ENCODE peak calls at places on chromosomes 2 and 18, in four cellular contexts. N, U, A and I are unnamed samples.

GRCh38 chr2:226447896-226448295 is 351.7 kb downstream of the IRS1 start:
- DNase-seq in N (no peak), U (no peak), A (no peak), I (no peak)

GRCh38 chr2:240959941-240960308 is 38.5 kb upstream of the SNED1 start:
- DNase-seq in N (no peak), U (no peak), A (no peak), I (no peak)

GRCh38 chr2:119082821-119083400 is 75.6 kb downstream of the C1QL2 start:
- DNase-seq in N (no peak), U (no peak), A (no peak), I (no peak)

GRCh38 chr2:148876190-148876588 is 1.2 kb downstream of the KIF5C start:
- DNase-seq in N (no peak), U (no peak), A (no peak), I (no peak)

GRCh38 chr2:199462167-199462976 is 4.6 kb upstream of the SATB2 start:
- DNase-seq in N (no peak), U (no peak), A (no peak), I (no peak)

GRCh38 chr2:227674485-227674884 is 7.9 kb downstream of the SCYGR5 start:
- DNase-seq in N (no peak), U (no peak), A (no peak), I (no peak)

GRCh38 chr2:237327191-237327590 is 86.8 kb downstream of the COL6A3 start:
- DNase-seq in N (no peak), U (no peak), A (no peak), I (no peak)

GRCh38 chr18:44458777-44459176 is 221.9 kb upstream of the SETBP1 start:
- DNase-seq in N (no peak), U (no peak), A (no peak), I (no peak)

GRCh38 chr2:26975656-26976055 is 5.2 kb downstream of the MAPRE3 start:
- DNase-seq in N (no peak), U (no peak), A (no peak), I (no peak)

GRCh38 chr2:201883559-201883958 is 77.2 kb downstream of the CDK15 start:
- DNase-seq in N (no peak), U (no peak), A (peak; percentile 63), I (peak; percentile 13)

GRCh38 chr18:70423988-70424387 is 135.1 kb downstream of the SOCS6 start:
- DNase-seq in N (no peak), U (no peak), A (no peak), I (no peak)

GRCh38 chr2:164714471-164714870 is 93.2 kb upstream of the GRB14 start:
- DNase-seq in N (no peak), U (no peak), A (no peak), I (no peak)

GRCh38 chr2:221606369-221606768 is 34.3 kb upstream of the EPHA4 start:
- DNase-seq in N (no peak), U (no peak), A (no peak), I (no peak)

GRCh38 chr18:41145526-41145925 is 809.5 kb upstream of the PIK3C3 start:
- DNase-seq in N (no peak), U (no peak), A (no peak), I (no peak)

GRCh38 chr2:55961318-55961911 is 37.8 kb upstream of the EFEMP1 start:
- DNase-seq in N (no peak), U (no peak), A (no peak), I (no peak)

GRCh38 chr2:227324671-227325055 is 388 bp upstream of the MFF start:
- DNase-seq in N (no peak), U (no peak), A (no peak), I (no peak)

GRCh38 chr18:50113726-50114125 is 81.2 kb downstream of the MYO5B start:
- DNase-seq in N (no peak), U (no peak), A (no peak), I (no peak)

GRCh38 chr2:37168217-37168981 is 11.6 kb upstream of the EIF2AK2 start:
- DNase-seq in N (no peak), U (no peak), A (no peak), I (peak; percentile 54)

GRCh38 chr18:57585846-57586242 is 658 bp downstream of the FECH start:
- DNase-seq in N (no peak), U (no peak), A (no peak), I (no peak)

GRCh38 chr18:36265035-36265434 is 32.5 kb upstream of the FHOD3 start:
- DNase-seq in N (no peak), U (no peak), A (no peak), I (no peak)

GRCh38 chr18:23862071-23862470 is 152.5 kb upstream of the TTC39C start:
- DNase-seq in N (no peak), U (no peak), A (no peak), I (no peak)

GRCh38 chr2:24075915-24076848 is at the start of gene SF3B6:
- DNase-seq in N (peak; percentile 100), U (peak; percentile 99), A (peak; percentile 97), I (peak; percentile 100)

GRCh38 chr2:79223539-79223938 is 64.0 kb upstream of the REG3A start:
- DNase-seq in N (no peak), U (no peak), A (no peak), I (no peak)

GRCh38 chr2:62873603-62874002 is 168.1 kb downstream of the EHBP1 start:
- DNase-seq in N (no peak), U (no peak), A (no peak), I (no peak)

GRCh38 chr18:75879196-75879595 is 451.7 kb upstream of the SMIM21 start:
- DNase-seq in N (no peak), U (no peak), A (no peak), I (no peak)

GRCh38 chr18:75884728-75885127 is 457.2 kb upstream of the SMIM21 start:
- DNase-seq in N (no peak), U (no peak), A (no peak), I (no peak)

GRCh38 chr18:75880266-75880665 is 452.8 kb upstream of the SMIM21 start:
- DNase-seq in N (no peak), U (no peak), A (no peak), I (no peak)

GRCh38 chr18:75875559-75875958 is 448.1 kb upstream of the SMIM21 start:
- DNase-seq in N (no peak), U (no peak), A (no peak), I (no peak)

DNA sequence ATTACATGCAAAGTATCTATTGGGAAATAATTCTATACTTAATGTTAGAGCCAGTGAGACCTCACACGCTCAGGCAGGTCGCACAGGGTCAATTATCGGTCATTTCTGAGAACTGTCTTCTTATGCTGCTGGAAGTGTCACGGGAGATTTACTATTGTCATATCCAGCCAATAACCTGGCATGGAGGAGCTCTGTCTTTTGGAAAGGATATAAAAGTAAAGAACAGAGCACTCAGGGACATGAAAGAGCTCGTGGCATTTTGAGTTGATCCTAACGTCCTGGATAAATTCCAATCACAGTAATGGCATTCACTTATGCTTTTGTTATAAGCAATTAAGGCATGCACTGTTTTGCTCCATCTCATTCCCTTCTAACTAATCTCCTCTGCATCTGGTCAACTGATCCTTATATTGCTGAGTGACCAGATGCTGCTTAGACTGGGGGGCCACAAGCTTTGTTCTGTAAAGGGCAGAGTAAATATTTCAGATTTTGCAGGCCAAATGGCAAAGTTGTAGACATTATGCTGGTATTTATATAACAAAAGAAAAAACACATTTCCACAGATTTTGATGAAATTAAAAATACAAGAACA is 453.5 kb upstream of the SMIM21 start:
- DNase-seq in N (no peak), U (no peak), A (no peak), I (no peak)
- H3K27ac ChIP-seq in N (no peak overlapping the region), U (no peak overlapping the region), A (no peak overlapping the region), I (no peak overlapping the region)

DNA sequence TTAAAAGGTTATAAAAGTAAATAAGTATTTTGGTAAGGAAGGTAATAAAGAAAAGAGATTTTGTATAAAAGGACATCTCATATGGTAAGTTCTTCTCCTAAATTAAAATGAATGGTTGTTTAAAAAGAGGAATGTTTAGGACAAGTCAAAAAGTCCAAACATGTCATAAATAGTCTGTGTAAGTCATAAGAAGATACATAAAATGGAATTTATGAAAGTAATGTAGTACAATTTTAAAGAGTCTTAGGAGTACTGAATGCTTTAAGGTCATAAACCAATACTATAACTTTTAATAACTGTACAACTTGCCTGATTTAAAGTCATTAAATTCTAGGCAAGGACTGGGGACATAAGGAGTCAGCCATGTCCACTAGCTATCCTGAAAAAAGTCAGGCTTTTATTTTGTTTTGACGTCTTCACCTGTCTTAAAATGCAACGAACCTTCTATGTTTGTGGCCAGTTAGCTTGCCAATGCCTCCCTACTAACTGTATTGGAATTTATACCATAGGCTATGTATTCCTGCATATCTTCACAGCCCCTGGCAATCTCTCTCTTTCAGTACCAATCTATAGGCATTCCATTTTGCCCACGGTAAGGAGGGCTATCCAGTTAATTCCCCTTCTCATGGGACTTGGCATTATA is 312.3 kb upstream of the LRRTM4 start:
- DNase-seq in N (no peak), U (no peak), A (no peak), I (no peak)
- H3K27ac ChIP-seq in N (no peak overlapping the region), U (no peak overlapping the region), A (no peak overlapping the region), I (no peak overlapping the region)

GRCh38 chr18:58861853-58862252 is 2.8 kb upstream of the ZNF532 start:
- DNase-seq in N (no peak), U (no peak), A (no peak), I (no peak)
- H3K27ac ChIP-seq in N (no peak overlapping the region), U (no peak overlapping the region), A (peak overlapping the region; percentile 99), I (no peak overlapping the region)

DNA sequence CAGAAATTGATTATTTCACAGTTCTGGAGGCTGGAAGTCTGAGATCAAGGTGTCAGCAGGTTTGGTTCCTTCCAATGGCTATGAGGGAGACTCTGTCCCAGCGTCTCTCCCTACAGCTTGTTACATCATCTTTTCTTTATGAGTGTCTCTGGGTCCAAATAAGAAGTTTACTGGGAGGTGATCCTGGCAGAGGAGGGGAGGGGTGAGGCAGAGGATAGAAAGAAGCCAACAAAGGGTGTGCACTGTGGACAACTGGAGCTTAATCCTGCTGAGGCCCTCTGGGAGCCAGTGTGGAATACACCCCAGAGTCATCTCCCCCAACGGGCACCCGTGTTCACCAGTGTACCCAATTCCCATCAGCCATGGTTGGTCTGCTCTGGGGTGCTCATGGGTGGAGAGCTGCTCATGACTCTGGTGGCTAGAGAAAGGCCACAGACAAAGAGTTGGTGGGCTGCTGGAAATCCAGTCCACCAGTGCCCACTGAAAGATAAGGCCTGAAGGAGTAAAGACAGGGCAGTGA is 57.5 kb upstream of the CTLA4 start:
- DNase-seq in N (no peak), U (no peak), A (no peak), I (no peak)
- H3K27ac ChIP-seq in N (no peak overlapping the region), U (no peak overlapping the region), A (no peak overlapping the region), I (no peak overlapping the region)